ENCODE peak calls at places on chromosomes 16 and 17, in four cellular contexts. Q is A549, J is iPS-NIHi11, O is hepatic stellate cell. E is an unnamed sample.

GRCh38 chr17:7436556-7437368 is 1.5 kb downstream of the TMEM102 start:
- DNase-seq in Q (peak; percentile 92), J (peak; percentile 72), O (peak; percentile 87), E (peak; percentile 92)

GRCh38 chr17:72151565-72152391 is 31.0 kb downstream of the SOX9 start:
- DNase-seq in Q (peak; percentile 98), J (peak; percentile 74), O (peak; percentile 29), E (peak; percentile 62)

GRCh38 chr16:54980821-54981220 is 50.2 kb downstream of the IRX5 start:
- DNase-seq in Q (no peak), J (no peak), O (no peak), E (no peak)

GRCh38 chr17:27565874-27566672 is 64.9 kb upstream of the LGALS9 start:
- DNase-seq in Q (no peak), J (no peak), O (no peak), E (no peak)

GRCh38 chr16:5836979-5837670 is 739.5 kb upstream of the EEF2KMT start:
- DNase-seq in Q (no peak), J (no peak), O (no peak), E (no peak)

GRCh38 chr16:5557966-5558365 is 460.4 kb upstream of the EEF2KMT start:
- DNase-seq in Q (no peak), J (no peak), O (no peak), E (no peak)

GRCh38 chr17:55607736-55608341 is 96.6 kb upstream of the SMIM36 start:
- DNase-seq in Q (peak; percentile 81), J (no peak), O (no peak), E (no peak)

GRCh38 chr16:74034862-74035261 is 261.8 kb upstream of the PSMD7 start:
- DNase-seq in Q (peak; percentile 19), J (peak; percentile 27), O (peak; percentile 9), E (peak; percentile 76)

GRCh38 chr16:85205747-85206471 is 93.6 kb upstream of the CIBAR2 start:
- DNase-seq in Q (peak; percentile 47), J (no peak), O (peak; percentile 52), E (no peak)

GRCh38 chr17:77160032-77160876 is 19.5 kb downstream of the SEC14L1 start:
- DNase-seq in Q (no peak), J (no peak), O (no peak), E (no peak)

GRCh38 chr17:44557653-44558285 is 485 bp downstream of the FZD2 start:
- DNase-seq in Q (peak; percentile 64), J (no peak), O (peak; percentile 44), E (peak; percentile 64)

GRCh38 chr16:50275428-50276127 is 9.2 kb downstream of the ADCY7 start:
- DNase-seq in Q (no peak), J (no peak), O (no peak), E (no peak)

GRCh38 chr17:731943-732787 is at the start of gene TLCD3A:
- DNase-seq in Q (peak; percentile 61), J (peak; percentile 92), O (peak; percentile 81), E (peak; percentile 71)

GRCh38 chr17:82285141-82285540 is 11.6 kb upstream of the CSNK1D start:
- DNase-seq in Q (no peak), J (no peak), O (no peak), E (no peak)

GRCh38 chr16:86064431-86065250 is 165.7 kb downstream of the IRF8 start:
- DNase-seq in Q (no peak), J (no peak), O (no peak), E (no peak)

GRCh38 chr16:3012828-3013420 is at the start of gene CLDN9:
- DNase-seq in Q (no peak), J (no peak), O (no peak), E (peak; percentile 75)

E was measured in GM23338.